ENCODE peak calls at places on chromosomes 4 and X, in eight cellular contexts. F is lower lobe of right lung; P is cardiac muscle cell; D is CD4-positive, alpha-beta memory T cell; R is psoas muscle; M is Peyer's patch; K is A673; W is tibial nerve. Z is an unnamed sample.

GRCh38 chr4:123974419-123975105 is 578.0 kb downstream of the SPRY1 start:
- DNase-seq in F (no peak), P (no peak), D (no peak), R (no peak), M (no peak), K (peak; percentile 73), W (no peak), Z (no peak)

GRCh38 chr4:120915311-120915710 is 7.2 kb downstream of the PRDM5 start:
- DNase-seq in F (no peak), P (no peak), D (no peak), R (no peak), M (no peak), K (no peak), W (no peak), Z (no peak)

GRCh38 chr4:4595252-4595651 is 53.4 kb upstream of the STX18 start:
- DNase-seq in F (no peak), P (no peak), D (no peak), R (no peak), M (no peak), K (no peak), W (no peak), Z (no peak)

GRCh38 chrX:119218198-119218597 is 17.9 kb upstream of the PGRMC1 start:
- DNase-seq in F (no peak), P (peak; percentile 7), D (no peak), R (no peak), M (no peak), K (peak; percentile 31), W (no peak), Z (no peak)

GRCh38 chr4:166972071-166972470 is 262.2 kb downstream of the SPOCK3 start:
- DNase-seq in F (no peak), P (no peak), D (no peak), R (no peak), M (no peak), K (peak; percentile 26), W (no peak), Z (no peak)

GRCh38 chrX:39854772-39855747 is 242.7 kb downstream of the BCOR start:
- DNase-seq in F (no peak), P (no peak), D (peak; percentile 83), R (no peak), M (peak; percentile 75), K (no peak), W (no peak), Z (no peak)

GRCh38 chrX:50677789-50678188 is 136.2 kb downstream of the SHROOM4 start:
- DNase-seq in F (no peak), P (no peak), D (no peak), R (no peak), M (no peak), K (no peak), W (no peak), Z (no peak)

GRCh38 chrX:10631416-10632145 is 11.2 kb upstream of the MID1 start:
- DNase-seq in F (no peak), P (no peak), D (no peak), R (no peak), M (no peak), K (no peak), W (no peak), Z (no peak)

GRCh38 chr4:23981328-23981727 is 91.5 kb upstream of the PPARGC1A start:
- DNase-seq in F (no peak), P (no peak), D (no peak), R (no peak), M (no peak), K (no peak), W (no peak), Z (no peak)

GRCh38 chr4:145482209-145483021 is 762 bp downstream of the SMAD1 start:
- DNase-seq in F (peak; percentile 62), P (peak; percentile 77), D (peak; percentile 2), R (peak; percentile 55), M (peak; percentile 60), K (peak; percentile 85), W (peak; percentile 17), Z (peak; percentile 77)

GRCh38 chr4:1604181-1604705 is 79.9 kb downstream of the FAM53A start:
- DNase-seq in F (peak; percentile 39), P (no peak), D (no peak), R (peak; percentile 10), M (no peak), K (no peak), W (no peak), Z (peak; percentile 62)

GRCh38 chr4:121764702-121765367 is at the start of gene SMIM43:
- DNase-seq in F (peak; percentile 48), P (peak; percentile 49), D (no peak), R (no peak), M (no peak), K (peak; percentile 34), W (no peak), Z (peak; percentile 68)

GRCh38 chr4:3338976-3339531 is 46.2 kb downstream of the RGS12 start:
- DNase-seq in F (no peak), P (no peak), D (no peak), R (no peak), M (no peak), K (peak; percentile 16), W (no peak), Z (no peak)
- H3K4me1 ChIP-seq in F (peaks cover 15% of the 10 kb centered on the region), P (no peaks in the 10 kb centered on the region), D (peaks cover 4% of the 10 kb centered on the region), R (peaks cover 6% of the 10 kb centered on the region), M (no peaks in the 10 kb centered on the region), K (peaks cover 60% of the 10 kb centered on the region), W (peaks cover 14% of the 10 kb centered on the region), Z (peaks cover 4% of the 10 kb centered on the region)

GRCh38 chr4:38980903-38981676 is 51.1 kb downstream of the TMEM156 start:
- DNase-seq in F (no peak), P (no peak), D (no peak), R (no peak), M (no peak), K (peak; percentile 41), W (no peak), Z (no peak)

GRCh38 chr4:38982356-38983095 is 49.7 kb downstream of the TMEM156 start:
- DNase-seq in F (no peak), P (no peak), D (no peak), R (no peak), M (no peak), K (no peak), W (no peak), Z (no peak)

GRCh38 chr4:38985363-38986065 is 46.7 kb downstream of the TMEM156 start:
- DNase-seq in F (no peak), P (no peak), D (peak; percentile 18), R (no peak), M (no peak), K (no peak), W (no peak), Z (no peak)

GRCh38 chr4:38987491-38987890 is 44.7 kb downstream of the TMEM156 start:
- DNase-seq in F (no peak), P (no peak), D (no peak), R (no peak), M (no peak), K (no peak), W (no peak), Z (no peak)

DNA sequence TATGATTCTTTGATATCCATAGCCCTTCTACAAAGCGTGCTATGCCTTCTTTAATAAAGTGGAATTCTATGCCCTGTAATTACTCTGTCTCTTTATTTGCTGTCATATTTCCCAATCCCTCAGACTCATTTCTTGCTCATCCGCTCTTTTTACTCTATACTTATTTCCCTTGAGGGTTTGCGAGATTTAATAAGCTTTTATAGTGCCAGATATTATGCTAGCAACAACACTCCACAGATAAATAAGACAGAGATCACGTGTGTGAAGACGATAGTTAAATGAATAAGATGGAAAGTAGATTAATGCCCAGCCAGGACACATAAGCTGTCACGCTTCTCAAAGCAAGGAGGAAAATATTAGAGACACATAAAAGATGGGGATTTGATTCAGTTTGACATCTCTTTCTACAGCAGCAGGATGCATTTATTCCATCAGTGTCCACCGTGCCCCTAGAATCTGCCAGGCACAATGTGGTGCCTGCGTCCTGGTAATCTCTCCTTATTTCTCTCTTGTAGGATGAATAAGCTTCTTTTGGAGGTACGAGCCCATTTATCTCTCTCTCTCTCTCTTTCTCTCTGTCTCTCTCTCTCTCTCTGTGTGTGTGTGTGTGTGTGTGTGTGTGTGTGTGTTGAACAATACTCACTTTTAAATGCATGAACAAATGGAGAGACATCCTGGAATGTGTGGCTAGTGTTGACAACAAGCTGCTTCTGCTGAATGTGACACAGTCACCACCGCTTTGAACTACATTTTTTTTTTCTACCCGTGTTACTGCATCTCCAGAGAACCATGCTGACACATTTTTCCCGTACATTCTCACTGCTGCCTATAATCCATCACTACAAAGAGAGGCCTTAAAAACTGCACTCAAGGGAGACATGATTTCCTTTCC is 48.2 kb downstream of the TMEM156 start:
- DNase-seq in F (no peak), P (no peak), D (peak; percentile 6), R (no peak), M (no peak), K (peak; percentile 53), W (no peak), Z (no peak)
- H3K4me1 ChIP-seq in F (no peaks in the 10 kb centered on the region), P (no peaks in the 10 kb centered on the region), D (peaks cover 36% of the 10 kb centered on the region), R (no peaks in the 10 kb centered on the region), M (no peaks in the 10 kb centered on the region), K (peaks cover 21% of the 10 kb centered on the region), W (no peaks in the 10 kb centered on the region), Z (peaks cover 7% of the 10 kb centered on the region)

DNA sequence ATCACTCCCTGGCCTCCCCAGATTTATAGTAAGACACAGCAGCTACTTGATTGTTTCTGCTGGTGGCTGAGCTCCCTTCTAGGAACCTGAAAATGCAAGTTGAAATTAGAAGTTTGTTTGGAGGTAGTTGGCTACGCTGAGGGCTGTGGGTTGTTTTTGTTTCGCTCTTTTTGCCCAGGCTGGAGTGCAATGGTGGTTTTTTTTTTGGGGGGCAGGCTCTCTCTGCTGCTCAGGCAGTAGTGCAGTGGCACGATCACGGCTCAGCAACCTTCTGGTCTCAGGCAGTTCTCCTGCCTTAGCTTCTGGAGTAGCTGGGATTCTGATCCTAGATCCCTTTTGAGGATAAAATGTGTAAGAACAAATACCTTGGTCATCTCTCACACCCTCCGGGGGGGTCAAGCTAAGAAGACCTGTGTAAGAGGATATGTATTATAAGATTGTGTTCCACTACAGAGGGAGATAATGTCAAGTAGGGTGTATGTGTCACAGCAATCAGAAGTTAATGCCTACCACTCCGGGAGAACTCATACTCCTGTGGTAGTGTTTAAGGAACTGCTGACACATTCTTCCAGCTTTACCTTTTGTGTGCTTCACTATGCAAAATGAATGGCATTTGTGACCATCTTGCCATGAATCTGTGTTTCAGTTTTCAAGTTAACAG is 9.7 kb downstream of the JADE1 start:
- DNase-seq in F (no peak), P (no peak), D (no peak), R (no peak), M (no peak), K (no peak), W (no peak), Z (no peak)
- H3K4me1 ChIP-seq in F (peaks cover 14% of the 10 kb centered on the region), P (no peaks in the 10 kb centered on the region), D (peaks cover 64% of the 10 kb centered on the region), R (peaks cover 36% of the 10 kb centered on the region), M (no peaks in the 10 kb centered on the region), K (peaks cover 17% of the 10 kb centered on the region), W (peaks cover 5% of the 10 kb centered on the region), Z (peaks cover 13% of the 10 kb centered on the region)

DNA sequence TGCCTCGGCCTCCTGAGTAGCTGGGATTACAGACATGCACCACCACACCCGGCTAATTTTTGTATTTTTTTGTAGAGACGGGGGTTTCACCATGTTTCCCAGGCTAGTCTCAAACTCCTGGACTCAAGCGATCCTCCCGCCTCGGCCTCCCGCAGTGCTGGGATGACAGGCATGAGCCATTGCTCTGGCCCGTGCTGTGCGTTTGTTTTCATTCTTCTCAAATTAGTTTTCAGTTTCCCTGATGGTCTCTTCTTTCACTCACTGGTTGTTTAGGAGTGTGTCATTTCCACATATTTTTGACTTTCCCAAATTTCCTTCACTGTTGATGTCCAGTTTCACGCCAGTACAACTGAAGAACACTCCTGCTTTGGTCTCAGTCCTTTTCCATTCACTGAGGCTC is 31.8 kb downstream of the SH3TC1 start:
- DNase-seq in F (no peak), P (no peak), D (no peak), R (no peak), M (no peak), K (no peak), W (no peak), Z (no peak)
- H3K4me1 ChIP-seq in F (peaks cover 19% of the 10 kb centered on the region), P (peaks cover 6% of the 10 kb centered on the region), D (peaks cover 38% of the 10 kb centered on the region), R (peaks cover 13% of the 10 kb centered on the region), M (peaks cover 16% of the 10 kb centered on the region), K (peaks cover 18% of the 10 kb centered on the region), W (no peaks in the 10 kb centered on the region), Z (peaks cover 17% of the 10 kb centered on the region)

GRCh38 chr4:99857302-99857701 is 36.9 kb downstream of the LAMTOR3 start:
- DNase-seq in F (no peak), P (no peak), D (no peak), R (no peak), M (no peak), K (no peak), W (no peak), Z (no peak)
- H3K4me1 ChIP-seq in F (peaks cover 8% of the 10 kb centered on the region), P (no peaks in the 10 kb centered on the region), D (peaks cover 35% of the 10 kb centered on the region), R (no peaks in the 10 kb centered on the region), M (no peaks in the 10 kb centered on the region), K (no peaks in the 10 kb centered on the region), W (no peaks in the 10 kb centered on the region), Z (no peaks in the 10 kb centered on the region)

Z was measured in upper lobe of right lung.